ENCODE peak calls at places on chromosome 17, in six cellular contexts. C is activated naive CD4-positive, alpha-beta T cell treated with anti-CD3 and anti-CD28 coated beads, Interleukin-2, amount 50 U/mL, for 72 hours; O is NCI-H460; Z is thoracic aorta; B is C1 segment of cervical spinal cord; L is T-cell. T is an unnamed sample.

GRCh38 chr17:38741853-38742421 is 6.2 kb downstream of the PCGF2 start:
- DNase-seq in B (no peak), Z (no peak), C (no peak), L (no peak), O (no peak), T (no peak)

GRCh38 chr17:10161392-10161791 is 37.0 kb downstream of the GAS7 start:
- DNase-seq in C (no peak), O (no peak), L (no peak), B (no peak), Z (no peak), T (no peak)

GRCh38 chr17:58312824-58313223 is 15.8 kb downstream of the TSPOAP1 start:
- DNase-seq in Z (no peak), B (no peak), L (no peak), O (no peak), C (no peak), T (no peak)

GRCh38 chr17:7440823-7441174 is 1.5 kb downstream of the FGF11 start:
- DNase-seq in Z (no peak), B (no peak), L (no peak), C (no peak), O (no peak), T (no peak)

GRCh38 chr17:31052187-31052889 is 42.4 kb upstream of the NF1 start:
- DNase-seq in L (no peak), B (no peak), O (peak; percentile 17), C (no peak), Z (peak; percentile 40), T (peak; percentile 95)

GRCh38 chr17:4947010-4947410 is 1.3 kb downstream of the PFN1 start:
- DNase-seq in B (no peak), C (peak; percentile 76), O (no peak), Z (no peak), L (no peak), T (no peak)

GRCh38 chr17:43671075-43671692 is 9.5 kb upstream of the MEOX1 start:
- DNase-seq in B (no peak), Z (no peak), O (no peak), C (no peak), L (no peak), T (no peak)

GRCh38 chr17:48352630-48353029 is 77.4 kb downstream of the SKAP1 start:
- DNase-seq in Z (no peak), L (no peak), O (no peak), B (no peak), C (no peak), T (no peak)

GRCh38 chr17:8469964-8470363 is 34.3 kb downstream of the NDEL1 start:
- DNase-seq in C (no peak), Z (no peak), B (no peak), L (no peak), O (no peak), T (no peak)